ENCODE peak calls at places on chromosomes 3 and 15, in nine cellular contexts. H is CD8-positive, alpha-beta T cell; X is HFFc6; U is AG09319; K is upper lobe of right lung; V is fibroblast of lung; D is choroid plexus epithelial cell; M is fibroblast of pulmonary artery; L is CD4-positive, alpha-beta T cell. R is an unnamed sample.

GRCh38 chr3:148992027-148992634 is 791 bp downstream of the GYG1 start:
- DNase-seq in H (no peak), L (peak; percentile 9), D (peak; percentile 41), K (peak; percentile 81), M (peak; percentile 35), X (peak; percentile 10), V (peak; percentile 34), U (no peak), R (no peak)

GRCh38 chr3:178059124-178059523 is 477.1 kb upstream of the KCNMB2 start:
- DNase-seq in L (no peak), U (no peak), K (no peak), M (peak; percentile 64), D (peak; percentile 69), H (no peak), V (peak; percentile 78), X (no peak), R (no peak)

GRCh38 chr3:71254658-71255057 is 328.9 kb downstream of the FOXP1 start:
- DNase-seq in D (peak; percentile 76), L (no peak), U (no peak), K (no peak), X (peak; percentile 10), H (no peak), V (peak; percentile 69), M (peak; percentile 80), R (no peak)

GRCh38 chr3:145219355-145220196 is 941.4 kb downstream of the PLOD2 start:
- DNase-seq in X (no peak), L (no peak), M (peak; percentile 4), D (peak; percentile 48), V (no peak), K (no peak), H (no peak), U (no peak), R (no peak)

GRCh38 chr15:35693887-35694286 is 147.9 kb upstream of the DPH6 start:
- DNase-seq in U (no peak), X (no peak), M (no peak), D (no peak), H (no peak), V (no peak), L (no peak), K (no peak), R (no peak)

GRCh38 chr15:25703726-25704125 is 159.4 kb downstream of the ATP10A start:
- DNase-seq in M (no peak), H (no peak), V (no peak), U (no peak), D (no peak), X (no peak), K (peak; percentile 52), L (no peak), R (no peak)

GRCh38 chr3:23051240-23052140 is 151.6 kb upstream of the UBE2E2 start:
- DNase-seq in H (no peak), M (no peak), X (no peak), D (no peak), V (no peak), K (no peak), U (no peak), L (no peak), R (no peak)

GRCh38 chr15:63296195-63296594 is 18.8 kb downstream of the APH1B start:
- DNase-seq in U (no peak), L (no peak), X (no peak), H (no peak), K (no peak), D (no peak), M (no peak), V (no peak), R (no peak)

GRCh38 chr3:120864541-120864940 is 43.5 kb upstream of the STXBP5L start:
- DNase-seq in K (no peak), L (no peak), U (no peak), D (no peak), M (no peak), V (no peak), X (no peak), H (no peak), R (no peak)

GRCh38 chr3:82875401-82875800 is 1114.0 kb upstream of the GBE1 start:
- DNase-seq in H (no peak), D (peak; percentile 53), X (no peak), K (no peak), L (no peak), V (no peak), M (no peak), U (no peak), R (no peak)

GRCh38 chr3:66376568-66376967 is 124.3 kb downstream of the LRIG1 start:
- DNase-seq in U (no peak), L (no peak), V (peak; percentile 95), D (peak; percentile 96), H (no peak), K (no peak), M (peak; percentile 90), X (peak; percentile 64), R (no peak)

GRCh38 chr3:29721789-29722188 is 440.9 kb downstream of the RBMS3 start:
- DNase-seq in V (peak; percentile 10), U (no peak), M (peak; percentile 34), L (no peak), X (no peak), D (peak; percentile 29), H (no peak), K (no peak), R (no peak)

GRCh38 chr15:81292516-81293001 is 31.4 kb downstream of the STARD5 start:
- DNase-seq in D (no peak), H (peak; percentile 47), M (no peak), L (no peak), V (no peak), X (no peak), U (no peak), K (no peak), R (no peak)

GRCh38 chr3:159620873-159621272 is 367.8 kb upstream of the IL12A start:
- DNase-seq in K (no peak), D (peak; percentile 85), L (no peak), M (peak; percentile 66), U (peak; percentile 31), X (peak; percentile 77), V (peak; percentile 53), H (no peak), R (no peak)

GRCh38 chr3:46707601-46708011 is 6.4 kb downstream of the TMIE start:
- DNase-seq in M (no peak), L (no peak), K (peak; percentile 52), V (no peak), X (no peak), D (no peak), U (no peak), H (no peak), R (no peak)

GRCh38 chr3:120773932-120774331 is 31.4 kb downstream of the GTF2E1 start:
- DNase-seq in K (no peak), V (no peak), M (peak; percentile 28), L (no peak), H (no peak), U (no peak), X (peak; percentile 42), D (peak; percentile 59), R (no peak)

GRCh38 chr3:185693985-185694675 is 108.0 kb downstream of the SENP2 start:
- DNase-seq in U (no peak), H (no peak), M (peak; percentile 54), D (peak; percentile 31), V (no peak), K (no peak), X (peak; percentile 55), L (no peak), R (no peak)

GRCh38 chr3:37628711-37629301 is 232.9 kb upstream of the CTDSPL start:
- DNase-seq in L (no peak), K (no peak), M (no peak), D (no peak), V (peak; percentile 62), H (no peak), X (peak; percentile 20), U (peak; percentile 34), R (no peak)

DNA sequence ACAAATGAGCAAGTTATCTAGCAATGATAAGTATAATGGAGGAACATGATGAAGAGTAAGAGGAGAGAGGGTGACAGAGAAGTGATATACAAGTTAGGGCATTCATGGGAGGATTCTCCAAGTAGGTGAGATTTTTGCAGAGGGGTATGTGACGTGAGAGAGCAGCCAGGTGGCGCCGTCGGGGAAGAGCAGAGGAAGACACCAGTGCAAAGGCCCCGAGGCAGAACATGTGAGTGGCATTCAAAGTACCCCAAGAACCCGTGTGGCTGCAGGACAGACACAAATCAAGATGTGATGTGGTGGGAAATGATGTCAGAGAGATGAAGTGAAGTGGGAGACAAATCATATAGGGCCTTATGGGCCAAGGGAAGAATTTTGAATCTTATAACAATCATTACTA is 81.8 kb upstream of the GRM7 start:
- DNase-seq in U (no peak), L (no peak), M (no peak), V (no peak), H (no peak), X (no peak), D (no peak), K (no peak), R (no peak)
- TF ChIP-seq CTCF in U (no peak), L (no peak), M (no peak), V (no peak), H (no peak), X (no peak), D (no peak), K (no peak), R (no peak)

GRCh38 chr3:48411606-48412374 is 18.1 kb downstream of the PLXNB1 start:
- DNase-seq in V (no peak), H (no peak), L (no peak), X (no peak), M (no peak), U (no peak), K (peak; percentile 44), D (no peak), R (no peak)
- TF ChIP-seq CTCF in V (no peak), H (no peak), L (no peak), X (no peak), M (no peak), U (no peak), K (no peak), D (no peak), R (no peak)

GRCh38 chr3:100260081-100260684 is 609 bp upstream of the TBC1D23 start:
- DNase-seq in L (no peak), M (peak; percentile 78), U (no peak), V (peak; percentile 72), X (no peak), D (peak; percentile 76), H (no peak), K (peak; percentile 71), R (no peak)
- TF ChIP-seq CTCF in L (no peak), M (peak; percentile 13), U (no peak), V (peak; percentile 29), X (no peak), D (peak; percentile 35), H (no peak), K (peak; percentile 33), R (no peak)

GRCh38 chr15:50143255-50143860 is 24.3 kb upstream of the ATP8B4 start:
- DNase-seq in D (no peak), H (no peak), M (no peak), K (no peak), V (no peak), U (no peak), X (no peak), L (no peak), R (no peak)

GRCh38 chr15:50148362-50148963 is 29.4 kb upstream of the ATP8B4 start:
- DNase-seq in K (no peak), X (peak; percentile 76), M (peak; percentile 81), H (no peak), U (peak; percentile 22), D (peak; percentile 91), V (peak; percentile 73), L (no peak), R (no peak)

GRCh38 chr15:50146661-50147060 is 27.6 kb upstream of the ATP8B4 start:
- DNase-seq in U (no peak), D (no peak), M (no peak), K (no peak), H (no peak), L (no peak), X (no peak), V (no peak), R (no peak)

GRCh38 chr15:50144342-50145120 is 25.5 kb upstream of the ATP8B4 start:
- DNase-seq in H (no peak), U (no peak), V (peak; percentile 35), X (no peak), K (no peak), M (no peak), L (no peak), D (peak; percentile 50), R (no peak)

GRCh38 chr15:50145451-50145872 is 26.4 kb upstream of the ATP8B4 start:
- DNase-seq in L (no peak), D (peak; percentile 90), M (peak; percentile 92), X (peak; percentile 73), K (no peak), U (peak; percentile 40), V (peak; percentile 92), H (no peak), R (no peak)
- TF ChIP-seq CTCF in L (peak; percentile 83), D (peak; percentile 49), M (peak; percentile 32), X (peak; percentile 90), K (peak; percentile 64), U (peak; percentile 17), V (peak; percentile 31), H (peak; percentile 73), R (peak; percentile 51)